ENCODE peak calls at places on chromosomes 5 and 9, in ten cellular contexts. P, X, O, E, H, S, M, Y, V and B are unnamed samples.

GRCh38 chr5:83474170-83474796 is 2.7 kb downstream of the VCAN start:
- DNase-seq in P (peak), X (peak), O (peak), E (no peak), H (no peak), S (peak), M (peak), Y (peak), V (peak), B (peak)

GRCh38 chr9:129702563-129702962 is 37.1 kb downstream of the PRRX2 start:
- DNase-seq in P (no peak), X (peak), O (peak), E (no peak), H (no peak), S (no peak), M (no peak), Y (no peak), V (peak), B (no peak)

GRCh38 chr9:11794984-11795383 is 898.2 kb upstream of the TYRP1 start:
- DNase-seq in P (no peak), X (no peak), O (peak), E (no peak), H (no peak), S (no peak), M (no peak), Y (no peak), V (no peak), B (no peak)

GRCh38 chr5:164377746-164378145 is 872.3 kb downstream of the MAT2B start:
- DNase-seq in P (no peak), X (no peak), O (no peak), E (no peak), H (no peak), S (no peak), M (no peak), Y (no peak), V (no peak), B (no peak)

GRCh38 chr9:78909566-78909965 is 612.6 kb downstream of the PSAT1 start:
- DNase-seq in P (no peak), X (no peak), O (no peak), E (no peak), H (no peak), S (no peak), M (no peak), Y (no peak), V (no peak), B (no peak)

GRCh38 chr5:98248949-98249348 is 524.5 kb upstream of the RGMB start:
- DNase-seq in P (no peak), X (peak), O (no peak), E (no peak), H (no peak), S (no peak), M (no peak), Y (no peak), V (peak), B (no peak)

GRCh38 chr9:105455836-105456475 is 8.1 kb downstream of the FSD1L start:
- DNase-seq in P (no peak), X (no peak), O (no peak), E (no peak), H (no peak), S (no peak), M (no peak), Y (no peak), V (no peak), B (no peak)

GRCh38 chr5:146731909-146732659 is 146.5 kb downstream of the PPP2R2B start:
- DNase-seq in P (no peak), X (peak), O (no peak), E (no peak), H (peak), S (no peak), M (no peak), Y (no peak), V (peak), B (peak)

GRCh38 chr5:33981408-33982171 is 2.9 kb downstream of the SLC45A2 start:
- DNase-seq in P (no peak), X (peak), O (no peak), E (no peak), H (no peak), S (no peak), M (no peak), Y (no peak), V (no peak), B (peak)

GRCh38 chr5:38165435-38165834 is 92.9 kb upstream of the EGFLAM start:
- DNase-seq in P (no peak), X (no peak), O (no peak), E (no peak), H (no peak), S (no peak), M (no peak), Y (no peak), V (no peak), B (no peak)

GRCh38 chr5:87120518-87121314 is 147.0 kb upstream of the RASA1 start:
- DNase-seq in P (no peak), X (peak), O (no peak), E (no peak), H (no peak), S (no peak), M (peak), Y (no peak), V (peak), B (no peak)

GRCh38 chr5:119478781-119479180 is 26.5 kb downstream of the HSD17B4 start:
- DNase-seq in P (no peak), X (no peak), O (no peak), E (no peak), H (no peak), S (no peak), M (no peak), Y (no peak), V (no peak), B (no peak)

GRCh38 chr5:119484884-119485283 is 32.6 kb downstream of the HSD17B4 start:
- DNase-seq in P (no peak), X (no peak), O (no peak), E (no peak), H (no peak), S (no peak), M (no peak), Y (no peak), V (no peak), B (no peak)

GRCh38 chr5:119483155-119483554 is 30.9 kb downstream of the HSD17B4 start:
- DNase-seq in P (no peak), X (no peak), O (no peak), E (no peak), H (no peak), S (no peak), M (no peak), Y (no peak), V (no peak), B (no peak)
- H3K4me3 ChIP-seq in P (no peak), X (no peak), O (no peak), E (no peak), H (no peak), S (no peak), M (no peak), Y (no peak), V (no peak), B (no peak)

GRCh38 chr9:121266906-121267650 is 884 bp upstream of the GSN start:
- DNase-seq in P (no peak), X (no peak), O (no peak), E (no peak), H (no peak), S (no peak), M (no peak), Y (no peak), V (no peak), B (no peak)
- H3K4me3 ChIP-seq in P (peak), X (no peak), O (peak), E (peak), H (peak), S (peak), M (peak), Y (peak), V (no peak), B (peak)

DNA sequence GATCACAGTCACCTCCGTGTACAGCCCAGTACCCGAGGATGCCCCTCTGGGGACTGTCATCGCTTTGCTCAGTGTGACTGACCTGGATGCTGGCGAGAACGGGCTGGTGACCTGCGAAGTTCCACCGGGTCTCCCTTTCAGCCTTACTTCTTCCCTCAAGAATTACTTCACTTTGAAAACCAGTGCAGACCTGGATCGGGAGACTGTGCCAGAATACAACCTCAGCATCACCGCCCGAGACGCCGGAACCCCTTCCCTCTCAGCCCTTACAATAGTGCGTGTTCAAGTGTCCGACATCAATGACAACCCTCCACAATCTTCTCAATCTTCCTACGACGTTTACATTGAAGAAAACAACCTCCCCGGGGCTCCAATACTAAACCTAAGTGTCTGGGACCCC is 1.4 kb downstream of the PCDHGC3 start:
- DNase-seq in P (no peak), X (no peak), O (no peak), E (no peak), H (no peak), S (no peak), M (no peak), Y (no peak), V (no peak), B (no peak)
- H3K4me3 ChIP-seq in P (peak), X (peak), O (peak), E (peak), H (peak), S (peak), M (peak), Y (peak), V (peak), B (peak)

GRCh38 chr5:93585054-93585751 is 2.2 kb downstream of the NR2F1 start:
- DNase-seq in P (no peak), X (no peak), O (no peak), E (no peak), H (no peak), S (no peak), M (no peak), Y (no peak), V (no peak), B (peak)

GRCh38 chr5:93585753-93586385 is 2.8 kb downstream of the NR2F1 start:
- DNase-seq in P (no peak), X (no peak), O (no peak), E (no peak), H (no peak), S (no peak), M (no peak), Y (no peak), V (no peak), B (peak)

GRCh38 chr5:93583799-93584530 is 943 bp downstream of the NR2F1 start:
- DNase-seq in P (peak), X (peak), O (peak), E (no peak), H (no peak), S (no peak), M (peak), Y (no peak), V (no peak), B (peak)

GRCh38 chr5:93583525-93583798 is 440 bp downstream of the NR2F1 start:
- DNase-seq in P (no peak), X (no peak), O (no peak), E (no peak), H (no peak), S (no peak), M (no peak), Y (no peak), V (no peak), B (no peak)

GRCh38 chr5:93584531-93585053 is 1.6 kb downstream of the NR2F1 start:
- DNase-seq in P (peak), X (no peak), O (no peak), E (no peak), H (no peak), S (no peak), M (no peak), Y (no peak), V (no peak), B (peak)
- H3K4me3 ChIP-seq in P (peak), X (peak), O (peak), E (no peak), H (peak), S (peak), M (peak), Y (peak), V (peak), B (peak)